ENCODE peak calls at places on chromosomes 4 and X, in five cellular contexts. N, I, T, C and P are unnamed samples.

GRCh38 chrX:44042731-44043130 is 69.5 kb upstream of the NDP start:
- DNase-seq in T (no peak), N (no peak), C (no peak), I (no peak), P (no peak)

GRCh38 chr4:125736057-125736456 is 421.3 kb downstream of the FAT4 start:
- DNase-seq in T (no peak), C (peak), I (peak), N (peak), P (no peak)

GRCh38 chr4:103032575-103032974 is 13.1 kb upstream of the SLC9B1 start:
- DNase-seq in T (no peak), I (no peak), N (peak), C (peak), P (no peak)

GRCh38 chr4:153538408-153539057 is 72.4 kb downstream of the TMEM131L start:
- DNase-seq in N (no peak), T (no peak), I (no peak), C (peak), P (peak)

GRCh38 chrX:109987884-109988283 is 15.0 kb upstream of the TMEM164 start:
- DNase-seq in I (no peak), T (no peak), C (no peak), N (no peak), P (no peak)

GRCh38 chrX:102883491-102883890 is 53.6 kb upstream of the RAB40AL start:
- DNase-seq in T (no peak), I (no peak), N (no peak), C (no peak), P (no peak)

GRCh38 chr4:176193898-176194297 is 1.5 kb downstream of the SPATA4 start:
- DNase-seq in I (peak), N (no peak), T (no peak), C (peak), P (no peak)

GRCh38 chr4:100169796-100170485 is 20.3 kb downstream of the DDIT4L start:
- DNase-seq in N (no peak), I (no peak), T (no peak), C (no peak), P (no peak)

GRCh38 chr4:140222175-140222574 is 68.2 kb upstream of the MAML3 start:
- DNase-seq in N (no peak), C (peak), T (no peak), I (no peak), P (no peak)

GRCh38 chrX:10017866-10018265 is 50.7 kb downstream of the CLDN34 start:
- DNase-seq in N (no peak), T (no peak), C (peak), I (no peak), P (no peak)